ENCODE peak calls at places on chromosomes 2 and 18, in seven cellular contexts. One of them, this sample, is unnamed. For H3K36me3, the result is how much of the 10 kb centered on the place peaks cover.

GRCh38 chr2:169229590-169229989 is 132.7 kb downstream of the LRP2 start:
- DNase-seq in sigmoid colon: no peak
- DNase-seq in BE2C: no peak
- DNase-seq in IMR-90: no peak
- DNase-seq in CD8-positive, alpha-beta memory T cell: no peak
- DNase-seq in BJ: no peak
- DNase-seq in CD4-positive, CD25-positive, alpha-beta regulatory T cell: no peak
- DNase-seq in this sample: no peak

GRCh38 chr2:201256001-201256544 is 4.3 kb upstream of the CASP8 start:
- DNase-seq in sigmoid colon: no peak
- DNase-seq in BE2C: no peak
- DNase-seq in IMR-90: peak
- DNase-seq in CD8-positive, alpha-beta memory T cell: no peak
- DNase-seq in BJ: no peak
- DNase-seq in CD4-positive, CD25-positive, alpha-beta regulatory T cell: no peak
- DNase-seq in this sample: no peak

GRCh38 chr2:21486445-21486844 is 362.7 kb downstream of the TDRD15 start:
- DNase-seq in sigmoid colon: no peak
- DNase-seq in BE2C: no peak
- DNase-seq in IMR-90: no peak
- DNase-seq in CD8-positive, alpha-beta memory T cell: no peak
- DNase-seq in BJ: no peak
- DNase-seq in CD4-positive, CD25-positive, alpha-beta regulatory T cell: no peak
- DNase-seq in this sample: no peak

GRCh38 chr18:37243756-37244155 is 321.8 kb downstream of the CELF4 start:
- DNase-seq in sigmoid colon: no peak
- DNase-seq in BE2C: no peak
- DNase-seq in IMR-90: no peak
- DNase-seq in CD8-positive, alpha-beta memory T cell: no peak
- DNase-seq in BJ: no peak
- DNase-seq in CD4-positive, CD25-positive, alpha-beta regulatory T cell: no peak
- DNase-seq in this sample: no peak

GRCh38 chr18:68965817-68966216 is 167.9 kb downstream of the CCDC102B start:
- DNase-seq in sigmoid colon: no peak
- DNase-seq in BE2C: no peak
- DNase-seq in IMR-90: no peak
- DNase-seq in CD8-positive, alpha-beta memory T cell: no peak
- DNase-seq in BJ: no peak
- DNase-seq in CD4-positive, CD25-positive, alpha-beta regulatory T cell: no peak
- DNase-seq in this sample: no peak

GRCh38 chr2:47708801-47709499 is 74.0 kb upstream of the MSH6 start:
- DNase-seq in sigmoid colon: no peak
- DNase-seq in BE2C: no peak
- DNase-seq in IMR-90: no peak
- DNase-seq in CD8-positive, alpha-beta memory T cell: no peak
- DNase-seq in BJ: no peak
- DNase-seq in CD4-positive, CD25-positive, alpha-beta regulatory T cell: no peak
- DNase-seq in this sample: no peak

GRCh38 chr2:36059684-36060083 is 295.9 kb upstream of the CRIM1 start:
- DNase-seq in sigmoid colon: no peak
- DNase-seq in BE2C: no peak
- DNase-seq in IMR-90: no peak
- DNase-seq in CD8-positive, alpha-beta memory T cell: no peak
- DNase-seq in BJ: no peak
- DNase-seq in CD4-positive, CD25-positive, alpha-beta regulatory T cell: no peak
- DNase-seq in this sample: no peak

GRCh38 chr2:73823916-73824523 is 4.7 kb upstream of the STAMBP start:
- DNase-seq in sigmoid colon: no peak
- DNase-seq in BE2C: peak
- DNase-seq in IMR-90: peak
- DNase-seq in CD8-positive, alpha-beta memory T cell: peak
- DNase-seq in BJ: peak
- DNase-seq in CD4-positive, CD25-positive, alpha-beta regulatory T cell: peak
- DNase-seq in this sample: no peak

GRCh38 chr2:149877913-149878312 is 290.3 kb upstream of the MMADHC start:
- DNase-seq in sigmoid colon: no peak
- DNase-seq in BE2C: no peak
- DNase-seq in IMR-90: peak
- DNase-seq in CD8-positive, alpha-beta memory T cell: no peak
- DNase-seq in BJ: no peak
- DNase-seq in CD4-positive, CD25-positive, alpha-beta regulatory T cell: no peak
- DNase-seq in this sample: no peak

GRCh38 chr2:86622878-86623548 is 652 bp downstream of the RNF103 start:
- DNase-seq in sigmoid colon: peak
- DNase-seq in BE2C: peak
- DNase-seq in IMR-90: no peak
- DNase-seq in CD8-positive, alpha-beta memory T cell: peak
- DNase-seq in BJ: no peak
- DNase-seq in CD4-positive, CD25-positive, alpha-beta regulatory T cell: peak
- DNase-seq in this sample: peak

GRCh38 chr2:167732251-167732788 is 515.1 kb downstream of the STK39 start:
- DNase-seq in sigmoid colon: no peak
- DNase-seq in BE2C: no peak
- DNase-seq in IMR-90: no peak
- DNase-seq in CD8-positive, alpha-beta memory T cell: no peak
- DNase-seq in BJ: no peak
- DNase-seq in CD4-positive, CD25-positive, alpha-beta regulatory T cell: no peak
- DNase-seq in this sample: no peak

GRCh38 chr2:196987654-196988364 is 61.3 kb upstream of the PGAP1 start:
- DNase-seq in sigmoid colon: no peak
- DNase-seq in BE2C: peak
- DNase-seq in IMR-90: peak
- DNase-seq in CD8-positive, alpha-beta memory T cell: no peak
- DNase-seq in BJ: peak
- DNase-seq in CD4-positive, CD25-positive, alpha-beta regulatory T cell: no peak
- DNase-seq in this sample: no peak

GRCh38 chr2:112031473-112031872 is 23.6 kb upstream of the TMEM87B start:
- DNase-seq in sigmoid colon: peak
- DNase-seq in BE2C: no peak
- DNase-seq in IMR-90: no peak
- DNase-seq in CD8-positive, alpha-beta memory T cell: no peak
- DNase-seq in BJ: no peak
- DNase-seq in CD4-positive, CD25-positive, alpha-beta regulatory T cell: no peak
- DNase-seq in this sample: no peak

GRCh38 chr2:168120730-168121129 is 126.7 kb downstream of the STK39 start:
- DNase-seq in sigmoid colon: no peak
- DNase-seq in BE2C: no peak
- DNase-seq in IMR-90: peak
- DNase-seq in CD8-positive, alpha-beta memory T cell: no peak
- DNase-seq in BJ: no peak
- DNase-seq in CD4-positive, CD25-positive, alpha-beta regulatory T cell: no peak
- DNase-seq in this sample: no peak

GRCh38 chr2:160493227-160494028 is at the start of gene RBMS1:
- DNase-seq in sigmoid colon: peak
- DNase-seq in BE2C: peak
- DNase-seq in IMR-90: peak
- DNase-seq in CD8-positive, alpha-beta memory T cell: peak
- DNase-seq in BJ: no peak
- DNase-seq in CD4-positive, CD25-positive, alpha-beta regulatory T cell: peak
- DNase-seq in this sample: peak

GRCh38 chr2:26246818-26247217 is 2.1 kb downstream of the HADHB start:
- DNase-seq in sigmoid colon: no peak
- DNase-seq in BE2C: no peak
- DNase-seq in IMR-90: peak
- DNase-seq in CD8-positive, alpha-beta memory T cell: peak
- DNase-seq in BJ: no peak
- DNase-seq in CD4-positive, CD25-positive, alpha-beta regulatory T cell: peak
- DNase-seq in this sample: peak
- H3K4me3 ChIP-seq in sigmoid colon: no peak
- H3K4me3 ChIP-seq in BE2C: no peak
- H3K4me3 ChIP-seq in IMR-90: no peak
- H3K4me3 ChIP-seq in CD8-positive, alpha-beta memory T cell: no peak
- H3K4me3 ChIP-seq in BJ: no peak
- H3K4me3 ChIP-seq in CD4-positive, CD25-positive, alpha-beta regulatory T cell: peak
- H3K4me3 ChIP-seq in this sample: peak

GRCh38 chr2:241686649-241687425 is at the start of gene DTYMK:
- DNase-seq in sigmoid colon: peak
- DNase-seq in BE2C: peak
- DNase-seq in IMR-90: peak
- DNase-seq in CD8-positive, alpha-beta memory T cell: peak
- DNase-seq in BJ: peak
- DNase-seq in CD4-positive, CD25-positive, alpha-beta regulatory T cell: peak
- DNase-seq in this sample: peak

GRCh38 chr2:241680827-241681599 is 5.6 kb downstream of the DTYMK start:
- DNase-seq in sigmoid colon: peak
- DNase-seq in BE2C: no peak
- DNase-seq in IMR-90: peak
- DNase-seq in CD8-positive, alpha-beta memory T cell: no peak
- DNase-seq in BJ: peak
- DNase-seq in CD4-positive, CD25-positive, alpha-beta regulatory T cell: no peak
- DNase-seq in this sample: no peak

GRCh38 chr2:241689306-241689705 is 2.7 kb upstream of the DTYMK start:
- DNase-seq in sigmoid colon: no peak
- DNase-seq in BE2C: no peak
- DNase-seq in IMR-90: no peak
- DNase-seq in CD8-positive, alpha-beta memory T cell: no peak
- DNase-seq in BJ: no peak
- DNase-seq in CD4-positive, CD25-positive, alpha-beta regulatory T cell: no peak
- DNase-seq in this sample: no peak

GRCh38 chr2:241690202-241690717 is 3.6 kb upstream of the DTYMK start:
- DNase-seq in sigmoid colon: no peak
- DNase-seq in BE2C: no peak
- DNase-seq in IMR-90: no peak
- DNase-seq in CD8-positive, alpha-beta memory T cell: no peak
- DNase-seq in BJ: no peak
- DNase-seq in CD4-positive, CD25-positive, alpha-beta regulatory T cell: no peak
- DNase-seq in this sample: no peak

DNA sequence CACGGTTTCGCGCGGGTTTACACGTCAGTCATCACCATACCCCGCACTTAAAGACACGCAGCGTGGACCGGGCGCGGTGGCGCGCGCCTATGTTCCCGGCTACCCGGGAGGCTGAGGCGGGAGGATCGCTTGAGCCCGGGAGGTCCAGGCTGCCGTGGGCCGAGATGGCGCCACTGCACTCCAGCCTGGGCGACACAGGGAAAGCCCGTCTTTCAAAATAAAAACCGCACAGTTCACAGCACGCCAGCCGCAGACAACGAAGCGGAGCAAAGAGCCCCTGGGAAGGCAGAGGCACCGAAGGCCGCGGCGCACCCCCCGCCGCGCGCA is 330 bp downstream of the DTYMK start:
- DNase-seq in sigmoid colon: no peak
- DNase-seq in BE2C: no peak
- DNase-seq in IMR-90: no peak
- DNase-seq in CD8-positive, alpha-beta memory T cell: no peak
- DNase-seq in BJ: no peak
- DNase-seq in CD4-positive, CD25-positive, alpha-beta regulatory T cell: no peak
- DNase-seq in this sample: no peak
- H3K36me3 ChIP-seq in sigmoid colon: under half
- H3K36me3 ChIP-seq in BE2C: under half
- H3K36me3 ChIP-seq in IMR-90: under half
- H3K36me3 ChIP-seq in CD8-positive, alpha-beta memory T cell: under half
- H3K36me3 ChIP-seq in BJ: under half
- H3K36me3 ChIP-seq in CD4-positive, CD25-positive, alpha-beta regulatory T cell: under half
- H3K36me3 ChIP-seq in this sample: under half

GRCh38 chr2:174344716-174345472 is 10.1 kb downstream of the SP9 start:
- DNase-seq in sigmoid colon: no peak
- DNase-seq in BE2C: no peak
- DNase-seq in IMR-90: peak
- DNase-seq in CD8-positive, alpha-beta memory T cell: no peak
- DNase-seq in BJ: no peak
- DNase-seq in CD4-positive, CD25-positive, alpha-beta regulatory T cell: no peak
- DNase-seq in this sample: no peak

GRCh38 chr2:174341995-174342571 is 7.3 kb downstream of the SP9 start:
- DNase-seq in sigmoid colon: no peak
- DNase-seq in BE2C: no peak
- DNase-seq in IMR-90: no peak
- DNase-seq in CD8-positive, alpha-beta memory T cell: peak
- DNase-seq in BJ: no peak
- DNase-seq in CD4-positive, CD25-positive, alpha-beta regulatory T cell: no peak
- DNase-seq in this sample: no peak

GRCh38 chr2:174343638-174344455 is 9.1 kb downstream of the SP9 start:
- DNase-seq in sigmoid colon: no peak
- DNase-seq in BE2C: no peak
- DNase-seq in IMR-90: no peak
- DNase-seq in CD8-positive, alpha-beta memory T cell: no peak
- DNase-seq in BJ: no peak
- DNase-seq in CD4-positive, CD25-positive, alpha-beta regulatory T cell: no peak
- DNase-seq in this sample: no peak

GRCh38 chr2:174342600-174343342 is 8.0 kb downstream of the SP9 start:
- DNase-seq in sigmoid colon: no peak
- DNase-seq in BE2C: no peak
- DNase-seq in IMR-90: no peak
- DNase-seq in CD8-positive, alpha-beta memory T cell: peak
- DNase-seq in BJ: no peak
- DNase-seq in CD4-positive, CD25-positive, alpha-beta regulatory T cell: no peak
- DNase-seq in this sample: no peak

DNA sequence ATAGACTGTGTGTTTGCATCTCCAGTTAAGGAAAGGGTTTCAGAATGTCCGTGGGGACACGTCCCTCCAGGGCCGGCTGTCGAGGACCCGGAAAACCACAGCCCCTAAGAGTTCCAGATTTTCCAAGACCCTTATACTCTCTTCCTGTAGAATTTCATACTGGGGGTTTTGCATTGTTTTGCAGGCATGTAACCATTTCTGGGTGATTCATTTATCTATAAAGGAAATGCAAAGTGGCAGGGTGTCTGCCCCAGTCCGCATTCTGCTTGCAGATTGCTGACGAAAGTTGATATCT is 8.5 kb downstream of the SP9 start:
- DNase-seq in sigmoid colon: no peak
- DNase-seq in BE2C: no peak
- DNase-seq in IMR-90: no peak
- DNase-seq in CD8-positive, alpha-beta memory T cell: no peak
- DNase-seq in BJ: no peak
- DNase-seq in CD4-positive, CD25-positive, alpha-beta regulatory T cell: no peak
- DNase-seq in this sample: no peak
- H3K4me3 ChIP-seq in sigmoid colon: no peak
- H3K4me3 ChIP-seq in BE2C: no peak
- H3K4me3 ChIP-seq in IMR-90: no peak
- H3K4me3 ChIP-seq in CD8-positive, alpha-beta memory T cell: no peak
- H3K4me3 ChIP-seq in BJ: no peak
- H3K4me3 ChIP-seq in CD4-positive, CD25-positive, alpha-beta regulatory T cell: peak
- H3K4me3 ChIP-seq in this sample: no peak

GRCh38 chr18:74513149-74513882 is 17.2 kb downstream of the CNDP2 start:
- DNase-seq in sigmoid colon: peak
- DNase-seq in BE2C: no peak
- DNase-seq in IMR-90: no peak
- DNase-seq in CD8-positive, alpha-beta memory T cell: no peak
- DNase-seq in BJ: no peak
- DNase-seq in CD4-positive, CD25-positive, alpha-beta regulatory T cell: no peak
- DNase-seq in this sample: no peak
- H3K36me3 ChIP-seq in sigmoid colon: half or more
- H3K36me3 ChIP-seq in BE2C: under half
- H3K36me3 ChIP-seq in IMR-90: half or more
- H3K36me3 ChIP-seq in CD8-positive, alpha-beta memory T cell: half or more
- H3K36me3 ChIP-seq in BJ: under half
- H3K36me3 ChIP-seq in CD4-positive, CD25-positive, alpha-beta regulatory T cell: half or more
- H3K36me3 ChIP-seq in this sample: half or more

GRCh38 chr2:38097611-38098350 is 21.8 kb upstream of the CYP1B1 start:
- DNase-seq in sigmoid colon: no peak
- DNase-seq in BE2C: no peak
- DNase-seq in IMR-90: no peak
- DNase-seq in CD8-positive, alpha-beta memory T cell: no peak
- DNase-seq in BJ: no peak
- DNase-seq in CD4-positive, CD25-positive, alpha-beta regulatory T cell: no peak
- DNase-seq in this sample: no peak
- H3K4me3 ChIP-seq in sigmoid colon: no peak
- H3K4me3 ChIP-seq in BE2C: no peak
- H3K4me3 ChIP-seq in IMR-90: no peak
- H3K4me3 ChIP-seq in CD8-positive, alpha-beta memory T cell: no peak
- H3K4me3 ChIP-seq in BJ: no peak
- H3K4me3 ChIP-seq in CD4-positive, CD25-positive, alpha-beta regulatory T cell: no peak
- H3K4me3 ChIP-seq in this sample: peak

This sample was measured in left ventricle myocardium inferior.